ENCODE peak calls at places on chromosomes 4 and X, in seven cellular contexts. One of them, this sample, is unnamed.

GRCh38 chr4:1492636-1493539 is 86.6 kb upstream of the NKX1-1 start:
- DNase-seq in left lung: peak
- DNase-seq in iPS DF 6.9: no peak
- DNase-seq in HCT116: no peak
- DNase-seq in substantia nigra: no peak
- DNase-seq in heart left ventricle: no peak
- DNase-seq in heart right ventricle: no peak
- DNase-seq in this sample: peak

GRCh38 chr4:151627491-151627890 is 133.3 kb downstream of the GATB start:
- DNase-seq in left lung: no peak
- DNase-seq in iPS DF 6.9: no peak
- DNase-seq in HCT116: no peak
- DNase-seq in substantia nigra: no peak
- DNase-seq in heart left ventricle: no peak
- DNase-seq in heart right ventricle: no peak
- DNase-seq in this sample: no peak

GRCh38 chr4:8461086-8461485 is 20.5 kb downstream of the TRMT44 start:
- DNase-seq in left lung: no peak
- DNase-seq in iPS DF 6.9: no peak
- DNase-seq in HCT116: no peak
- DNase-seq in substantia nigra: no peak
- DNase-seq in heart left ventricle: no peak
- DNase-seq in heart right ventricle: no peak
- DNase-seq in this sample: no peak

GRCh38 chr4:153564630-153565525 is 98.7 kb downstream of the TMEM131L start:
- DNase-seq in left lung: no peak
- DNase-seq in iPS DF 6.9: no peak
- DNase-seq in HCT116: no peak
- DNase-seq in substantia nigra: no peak
- DNase-seq in heart left ventricle: no peak
- DNase-seq in heart right ventricle: no peak
- DNase-seq in this sample: no peak

GRCh38 chr4:88033309-88033708 is 25.9 kb downstream of the PKD2 start:
- DNase-seq in left lung: no peak
- DNase-seq in iPS DF 6.9: peak
- DNase-seq in HCT116: peak
- DNase-seq in substantia nigra: no peak
- DNase-seq in heart left ventricle: no peak
- DNase-seq in heart right ventricle: peak
- DNase-seq in this sample: no peak

GRCh38 chr4:75678965-75679364 is 5.8 kb upstream of the G3BP2 start:
- DNase-seq in left lung: no peak
- DNase-seq in iPS DF 6.9: no peak
- DNase-seq in HCT116: no peak
- DNase-seq in substantia nigra: no peak
- DNase-seq in heart left ventricle: no peak
- DNase-seq in heart right ventricle: no peak
- DNase-seq in this sample: no peak

GRCh38 chr4:3688018-3688998 is 77.9 kb upstream of the ADRA2C start:
- DNase-seq in left lung: peak
- DNase-seq in iPS DF 6.9: no peak
- DNase-seq in HCT116: no peak
- DNase-seq in substantia nigra: no peak
- DNase-seq in heart left ventricle: no peak
- DNase-seq in heart right ventricle: no peak
- DNase-seq in this sample: peak

GRCh38 chrX:39437670-39438441 is 636.6 kb downstream of the MID1IP1 start:
- DNase-seq in left lung: no peak
- DNase-seq in iPS DF 6.9: no peak
- DNase-seq in HCT116: no peak
- DNase-seq in substantia nigra: no peak
- DNase-seq in heart left ventricle: no peak
- DNase-seq in heart right ventricle: no peak
- DNase-seq in this sample: no peak

GRCh38 chr4:10239982-10240654 is 123.5 kb upstream of the WDR1 start:
- DNase-seq in left lung: no peak
- DNase-seq in iPS DF 6.9: no peak
- DNase-seq in HCT116: no peak
- DNase-seq in substantia nigra: no peak
- DNase-seq in heart left ventricle: no peak
- DNase-seq in heart right ventricle: no peak
- DNase-seq in this sample: no peak

GRCh38 chr4:83917572-83917971 is 381.7 kb downstream of the GPAT3 start:
- DNase-seq in left lung: no peak
- DNase-seq in iPS DF 6.9: no peak
- DNase-seq in HCT116: no peak
- DNase-seq in substantia nigra: no peak
- DNase-seq in heart left ventricle: no peak
- DNase-seq in heart right ventricle: no peak
- DNase-seq in this sample: no peak

GRCh38 chr4:145843148-145843547 is 95.5 kb downstream of the ZNF827 start:
- DNase-seq in left lung: no peak
- DNase-seq in iPS DF 6.9: no peak
- DNase-seq in HCT116: no peak
- DNase-seq in substantia nigra: no peak
- DNase-seq in heart left ventricle: no peak
- DNase-seq in heart right ventricle: no peak
- DNase-seq in this sample: no peak

GRCh38 chr4:112053825-112054224 is 91.4 kb upstream of the FAM241A start:
- DNase-seq in left lung: no peak
- DNase-seq in iPS DF 6.9: no peak
- DNase-seq in HCT116: no peak
- DNase-seq in substantia nigra: no peak
- DNase-seq in heart left ventricle: no peak
- DNase-seq in heart right ventricle: no peak
- DNase-seq in this sample: no peak

GRCh38 chrX:149881081-149881711 is at the start of gene MAGEA8:
- DNase-seq in left lung: no peak
- DNase-seq in iPS DF 6.9: no peak
- DNase-seq in HCT116: no peak
- DNase-seq in substantia nigra: no peak
- DNase-seq in heart left ventricle: no peak
- DNase-seq in heart right ventricle: no peak
- DNase-seq in this sample: no peak

GRCh38 chrX:53631156-53631555 is 55.4 kb downstream of the HUWE1 start:
- DNase-seq in left lung: no peak
- DNase-seq in iPS DF 6.9: no peak
- DNase-seq in HCT116: no peak
- DNase-seq in substantia nigra: no peak
- DNase-seq in heart left ventricle: no peak
- DNase-seq in heart right ventricle: no peak
- DNase-seq in this sample: no peak

GRCh38 chr4:154230723-154231122 is 260.9 kb downstream of the DCHS2 start:
- DNase-seq in left lung: no peak
- DNase-seq in iPS DF 6.9: no peak
- DNase-seq in HCT116: no peak
- DNase-seq in substantia nigra: no peak
- DNase-seq in heart left ventricle: no peak
- DNase-seq in heart right ventricle: no peak
- DNase-seq in this sample: no peak

GRCh38 chr4:188989371-188989770 is 850.1 kb downstream of the TRIML1 start:
- DNase-seq in left lung: no peak
- DNase-seq in iPS DF 6.9: no peak
- DNase-seq in HCT116: no peak
- DNase-seq in substantia nigra: no peak
- DNase-seq in heart left ventricle: no peak
- DNase-seq in heart right ventricle: no peak
- DNase-seq in this sample: no peak

GRCh38 chr4:4859010-4859798 is at the start of gene MSX1:
- DNase-seq in left lung: peak
- DNase-seq in iPS DF 6.9: peak
- DNase-seq in HCT116: peak
- DNase-seq in substantia nigra: peak
- DNase-seq in heart left ventricle: peak
- DNase-seq in heart right ventricle: peak
- DNase-seq in this sample: peak

GRCh38 chr4:1243451-1244080 is 5.4 kb downstream of the CTBP1 start:
- DNase-seq in left lung: peak
- DNase-seq in iPS DF 6.9: no peak
- DNase-seq in HCT116: no peak
- DNase-seq in substantia nigra: no peak
- DNase-seq in heart left ventricle: peak
- DNase-seq in heart right ventricle: no peak
- DNase-seq in this sample: peak

GRCh38 chr4:110508827-110509446 is 33.0 kb downstream of the ENPEP start:
- DNase-seq in left lung: no peak
- DNase-seq in iPS DF 6.9: no peak
- DNase-seq in HCT116: no peak
- DNase-seq in substantia nigra: no peak
- DNase-seq in heart left ventricle: no peak
- DNase-seq in heart right ventricle: no peak
- DNase-seq in this sample: no peak

GRCh38 chr4:154562697-154563254 is at the start of gene FGB:
- DNase-seq in left lung: no peak
- DNase-seq in iPS DF 6.9: no peak
- DNase-seq in HCT116: no peak
- DNase-seq in substantia nigra: no peak
- DNase-seq in heart left ventricle: no peak
- DNase-seq in heart right ventricle: no peak
- DNase-seq in this sample: no peak

GRCh38 chr4:124096290-124096689 is 616.2 kb downstream of the ANKRD50 start:
- DNase-seq in left lung: no peak
- DNase-seq in iPS DF 6.9: no peak
- DNase-seq in HCT116: no peak
- DNase-seq in substantia nigra: no peak
- DNase-seq in heart left ventricle: no peak
- DNase-seq in heart right ventricle: no peak
- DNase-seq in this sample: no peak

GRCh38 chr4:124092101-124093057 is 620.2 kb downstream of the ANKRD50 start:
- DNase-seq in left lung: no peak
- DNase-seq in iPS DF 6.9: no peak
- DNase-seq in HCT116: no peak
- DNase-seq in substantia nigra: no peak
- DNase-seq in heart left ventricle: no peak
- DNase-seq in heart right ventricle: peak
- DNase-seq in this sample: no peak

GRCh38 chr4:124095596-124095995 is 616.9 kb downstream of the ANKRD50 start:
- DNase-seq in left lung: no peak
- DNase-seq in iPS DF 6.9: no peak
- DNase-seq in HCT116: no peak
- DNase-seq in substantia nigra: no peak
- DNase-seq in heart left ventricle: no peak
- DNase-seq in heart right ventricle: no peak
- DNase-seq in this sample: no peak

GRCh38 chr4:124097447-124097846 is 615.1 kb downstream of the ANKRD50 start:
- DNase-seq in left lung: no peak
- DNase-seq in iPS DF 6.9: no peak
- DNase-seq in HCT116: no peak
- DNase-seq in substantia nigra: no peak
- DNase-seq in heart left ventricle: no peak
- DNase-seq in heart right ventricle: no peak
- DNase-seq in this sample: no peak
- H3K27ac ChIP-seq in left lung: no peak
- H3K27ac ChIP-seq in iPS DF 6.9: no peak
- H3K27ac ChIP-seq in HCT116: no peak
- H3K27ac ChIP-seq in substantia nigra: no peak
- H3K27ac ChIP-seq in heart left ventricle: peak
- H3K27ac ChIP-seq in heart right ventricle: peak
- H3K27ac ChIP-seq in this sample: no peak

DNA sequence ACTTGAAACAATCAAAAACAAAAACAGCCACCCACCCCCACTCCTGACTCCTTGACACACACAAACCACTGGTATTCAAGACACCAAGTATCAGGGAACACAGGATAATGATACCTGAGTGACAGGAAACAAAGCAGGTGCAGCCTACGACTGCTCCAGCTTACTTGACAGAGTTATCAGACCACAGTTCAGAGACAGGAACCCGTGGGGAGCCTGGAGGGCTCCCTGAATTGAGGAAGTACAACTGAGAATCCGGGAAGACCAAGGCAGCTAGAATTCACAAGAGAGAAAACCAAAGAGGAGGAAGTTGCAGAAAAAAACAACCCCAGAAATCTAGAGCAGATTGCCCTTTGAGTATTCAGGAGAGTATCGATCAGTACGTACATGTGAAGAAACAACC is 20.5 kb downstream of the COMMD8 start:
- DNase-seq in left lung: no peak
- DNase-seq in iPS DF 6.9: no peak
- DNase-seq in HCT116: no peak
- DNase-seq in substantia nigra: no peak
- DNase-seq in heart left ventricle: no peak
- DNase-seq in heart right ventricle: no peak
- DNase-seq in this sample: no peak
- H3K27ac ChIP-seq in left lung: peak
- H3K27ac ChIP-seq in iPS DF 6.9: no peak
- H3K27ac ChIP-seq in HCT116: no peak
- H3K27ac ChIP-seq in substantia nigra: no peak
- H3K27ac ChIP-seq in heart left ventricle: no peak
- H3K27ac ChIP-seq in heart right ventricle: no peak
- H3K27ac ChIP-seq in this sample: no peak

GRCh38 chr4:139524062-139524631 is 31.9 kb downstream of the SETD7 start:
- DNase-seq in left lung: no peak
- DNase-seq in iPS DF 6.9: no peak
- DNase-seq in HCT116: no peak
- DNase-seq in substantia nigra: no peak
- DNase-seq in heart left ventricle: no peak
- DNase-seq in heart right ventricle: no peak
- DNase-seq in this sample: no peak

GRCh38 chr4:139522457-139522856 is 33.6 kb downstream of the SETD7 start:
- DNase-seq in left lung: no peak
- DNase-seq in iPS DF 6.9: no peak
- DNase-seq in HCT116: no peak
- DNase-seq in substantia nigra: no peak
- DNase-seq in heart left ventricle: no peak
- DNase-seq in heart right ventricle: no peak
- DNase-seq in this sample: no peak

GRCh38 chr4:139525414-139525813 is 30.6 kb downstream of the SETD7 start:
- DNase-seq in left lung: no peak
- DNase-seq in iPS DF 6.9: no peak
- DNase-seq in HCT116: no peak
- DNase-seq in substantia nigra: no peak
- DNase-seq in heart left ventricle: no peak
- DNase-seq in heart right ventricle: no peak
- DNase-seq in this sample: no peak

GRCh38 chr4:139521764-139522373 is 34.1 kb downstream of the SETD7 start:
- DNase-seq in left lung: no peak
- DNase-seq in iPS DF 6.9: no peak
- DNase-seq in HCT116: no peak
- DNase-seq in substantia nigra: no peak
- DNase-seq in heart left ventricle: no peak
- DNase-seq in heart right ventricle: no peak
- DNase-seq in this sample: no peak

DNA sequence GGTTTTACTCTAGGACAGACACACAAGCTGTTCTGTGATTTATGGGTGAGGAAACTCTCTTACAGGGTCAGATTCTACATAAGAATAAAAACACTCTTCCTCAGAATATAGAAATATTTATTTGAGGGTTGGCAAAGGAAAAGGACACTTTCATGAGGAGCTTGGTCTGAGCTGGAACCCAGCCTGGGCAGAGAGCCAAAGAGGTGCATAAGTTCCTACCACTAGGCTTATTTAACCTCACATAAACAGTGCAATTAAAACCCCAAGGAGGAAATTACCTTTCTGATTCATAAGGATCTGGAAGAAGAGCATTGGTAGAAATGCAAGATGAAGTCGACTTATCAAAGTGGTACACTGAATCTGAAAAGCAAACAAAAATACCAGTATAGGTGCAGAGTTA is 32.9 kb downstream of the SETD7 start:
- DNase-seq in left lung: no peak
- DNase-seq in iPS DF 6.9: no peak
- DNase-seq in HCT116: no peak
- DNase-seq in substantia nigra: no peak
- DNase-seq in heart left ventricle: no peak
- DNase-seq in heart right ventricle: no peak
- DNase-seq in this sample: no peak
- H3K27ac ChIP-seq in left lung: no peak
- H3K27ac ChIP-seq in iPS DF 6.9: no peak
- H3K27ac ChIP-seq in HCT116: no peak
- H3K27ac ChIP-seq in substantia nigra: no peak
- H3K27ac ChIP-seq in heart left ventricle: no peak
- H3K27ac ChIP-seq in heart right ventricle: no peak
- H3K27ac ChIP-seq in this sample: no peak

GRCh38 chr4:184583738-184584502 is 65.3 kb downstream of the CASP3 start:
- DNase-seq in left lung: no peak
- DNase-seq in iPS DF 6.9: no peak
- DNase-seq in HCT116: no peak
- DNase-seq in substantia nigra: no peak
- DNase-seq in heart left ventricle: no peak
- DNase-seq in heart right ventricle: no peak
- DNase-seq in this sample: no peak
- H3K27ac ChIP-seq in left lung: no peak
- H3K27ac ChIP-seq in iPS DF 6.9: no peak
- H3K27ac ChIP-seq in HCT116: no peak
- H3K27ac ChIP-seq in substantia nigra: no peak
- H3K27ac ChIP-seq in heart left ventricle: no peak
- H3K27ac ChIP-seq in heart right ventricle: no peak
- H3K27ac ChIP-seq in this sample: no peak